ENCODE peak calls at places on chromosomes 2 and 18, in ten cellular contexts. G is iPS DF 6.9, Z is pancreas, H is HCT116, B is A549, L is ascending aorta, X is PC-9, I is tibial nerve, E is heart right ventricle, W is cardiac muscle cell. Q is an unnamed sample. For H3K4me1, the result is how much of the 10 kb centered on the place peaks cover.

GRCh38 chr2:26459991-26460612 is 17.8 kb downstream of the OTOF start:
- DNase-seq in G (peak), X (no peak), B (no peak), Z (peak), E (no peak), L (peak), H (no peak), I (no peak), W (no peak), Q (no peak)

GRCh38 chr2:128195435-128195984 is 104.5 kb downstream of the UGGT1 start:
- DNase-seq in I (no peak), E (no peak), Z (no peak), W (no peak), X (no peak), G (no peak), L (no peak), B (no peak), H (no peak), Q (no peak)

GRCh38 chr2:196384729-196385128 is 213.4 kb upstream of the STK17B start:
- DNase-seq in E (no peak), B (no peak), I (no peak), G (no peak), X (no peak), Z (no peak), W (no peak), H (no peak), L (no peak), Q (no peak)

GRCh38 chr18:45664824-45665763 is 49.8 kb downstream of the SLC14A2 start:
- DNase-seq in X (peak), H (peak), E (peak), G (peak), W (peak), I (peak), B (peak), Z (no peak), L (peak), Q (peak)

GRCh38 chr2:151374426-151374825 is 17.0 kb downstream of the TNFAIP6 start:
- DNase-seq in W (peak), X (no peak), H (no peak), B (peak), G (no peak), E (no peak), Z (no peak), L (no peak), I (no peak), Q (no peak)

GRCh38 chr2:127080226-127080940 is 26.6 kb downstream of the BIN1 start:
- DNase-seq in L (no peak), W (no peak), B (no peak), X (no peak), H (no peak), G (no peak), E (peak), Z (no peak), I (no peak), Q (no peak)

GRCh38 chr2:152247337-152247695 is 71.8 kb upstream of the STAM2 start:
- DNase-seq in H (no peak), W (no peak), B (no peak), G (no peak), X (no peak), E (no peak), I (no peak), Z (no peak), L (no peak), Q (no peak)

GRCh38 chr2:239015769-239016675 is 168.1 kb downstream of the TWIST2 start:
- DNase-seq in E (no peak), B (no peak), W (no peak), Z (no peak), X (no peak), H (no peak), G (no peak), I (no peak), L (peak), Q (no peak)

GRCh38 chr2:66477125-66477842 is 42.4 kb downstream of the MEIS1 start:
- DNase-seq in X (no peak), E (no peak), B (no peak), G (no peak), I (no peak), Z (no peak), H (no peak), W (no peak), L (no peak), Q (no peak)
- H3K27ac ChIP-seq in X (no peak), E (no peak), B (no peak), G (no peak), I (no peak), Z (no peak), H (no peak), W (peak), L (peak), Q (no peak)

DNA sequence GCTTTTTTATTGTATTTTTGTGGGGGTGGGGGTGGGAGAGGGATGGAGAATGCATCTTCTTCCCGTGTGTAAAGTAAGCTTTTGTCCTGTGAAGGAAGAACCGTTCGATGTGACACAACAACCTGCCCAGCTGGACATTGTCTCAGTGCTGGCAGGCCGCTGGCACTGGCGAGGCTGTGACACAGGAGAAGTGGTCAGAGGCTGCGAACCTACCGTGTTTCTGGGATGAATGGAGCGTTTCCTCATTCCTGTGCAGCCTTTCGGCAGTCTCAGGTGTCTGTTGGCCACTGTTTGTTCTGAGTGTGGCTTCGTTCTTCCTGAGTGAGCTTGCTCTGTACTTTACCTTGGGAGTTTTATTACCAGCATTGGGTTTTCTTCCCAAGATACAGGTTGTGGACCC is 8.0 kb downstream of the RAMP1 start:
- DNase-seq in L (peak), I (no peak), X (peak), Z (no peak), E (no peak), W (no peak), G (no peak), H (no peak), B (no peak), Q (no peak)
- H3K4me1 ChIP-seq in L (under half), I (under half), X (half or more), Z (under half), E (under half), W (under half), G (under half), H (half or more), B (under half), Q (under half)

DNA sequence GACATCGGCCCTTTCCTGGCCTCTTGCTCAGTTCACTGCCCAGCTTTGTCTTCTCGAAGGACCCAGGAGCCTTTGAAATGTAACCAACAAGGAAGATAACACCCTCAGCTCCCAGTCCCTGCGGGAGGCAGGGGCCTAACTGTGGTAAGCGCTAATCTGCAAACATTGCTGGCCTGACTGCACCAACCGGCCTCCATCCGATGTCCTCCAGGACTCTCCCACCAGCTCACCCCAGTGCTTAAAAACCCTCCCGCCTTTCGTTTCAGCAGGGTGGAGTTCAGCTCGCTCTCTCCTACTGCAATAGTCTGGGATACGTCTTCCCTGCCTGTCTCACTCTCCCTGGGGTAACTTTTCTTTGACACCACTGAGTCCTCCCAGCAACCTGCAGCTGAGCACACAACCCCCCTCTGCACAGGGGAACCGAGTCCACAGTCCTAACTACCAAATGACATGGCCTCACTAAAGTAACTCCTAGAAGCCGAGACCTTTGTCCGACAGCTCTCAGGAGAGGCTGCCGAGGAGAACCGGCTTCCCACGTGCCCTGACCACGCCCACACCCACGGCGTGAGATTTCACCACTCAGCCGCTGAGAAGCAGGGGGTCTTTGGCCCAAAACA is 76.1 kb downstream of the MBP start:
- DNase-seq in I (no peak), W (peak), L (peak), B (no peak), Z (no peak), G (no peak), E (no peak), X (peak), H (no peak), Q (no peak)
- H3K27ac ChIP-seq in I (peak), W (no peak), L (peak), B (peak), Z (no peak), G (no peak), E (peak), X (peak), H (no peak), Q (peak)

DNA sequence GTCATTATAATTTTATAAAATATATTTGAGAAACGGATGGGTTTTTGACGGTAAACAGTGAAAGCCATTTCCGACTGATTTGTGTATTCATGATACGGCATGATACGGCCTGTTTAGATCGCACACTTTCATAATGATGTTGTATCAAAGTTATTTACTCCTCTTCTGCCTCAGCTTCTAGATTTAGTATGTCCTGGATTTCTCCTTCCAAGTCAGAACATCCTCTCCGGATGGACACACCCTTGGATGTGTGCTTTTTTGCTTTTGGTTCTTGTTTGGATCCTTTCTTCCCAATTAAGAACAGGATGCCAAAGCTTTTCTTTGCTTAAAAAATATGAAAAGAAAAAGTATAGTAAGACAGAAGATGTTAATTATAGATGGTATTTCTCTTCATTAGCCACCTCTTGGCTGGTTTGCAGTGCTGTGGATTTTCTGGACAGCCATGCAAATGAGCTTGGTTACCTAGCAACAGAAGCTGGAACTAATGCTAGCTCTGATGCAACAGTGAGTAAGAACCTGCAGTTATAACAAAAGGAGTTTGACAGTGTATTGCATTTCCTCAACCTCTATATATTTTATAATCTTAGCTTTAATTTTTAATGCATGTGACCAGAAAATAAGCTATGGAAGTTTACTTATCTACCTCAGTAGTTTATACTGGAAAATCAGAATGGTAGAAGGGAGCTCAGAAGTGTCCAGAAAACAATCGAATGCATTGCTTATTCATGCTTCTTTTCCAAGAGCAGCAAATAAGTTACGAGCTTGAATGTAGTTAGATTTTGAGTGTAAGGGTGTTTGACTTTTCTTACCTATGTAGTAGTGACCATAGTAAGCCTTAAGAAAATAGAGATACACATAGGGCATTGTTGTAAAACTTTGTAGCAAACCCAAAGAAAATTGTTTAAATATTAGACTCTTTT is 27.9 kb downstream of the RMND5A start:
- DNase-seq in W (peak), B (no peak), I (no peak), E (peak), H (peak), X (no peak), G (no peak), Z (no peak), L (no peak), Q (peak)
- H3K4me1 ChIP-seq in W (under half), B (under half), I (under half), E (under half), H (under half), X (under half), G (under half), Z (under half), L (under half), Q (under half)

Q was measured in OCI-LY7.